ENCODE peak calls at places on chromosomes 1 and 21, in four cellular contexts. One of them, this sample, is unnamed.

GRCh38 chr1:44613932-44614331 is 60.3 kb downstream of the TMEM53 start:
- DNase-seq in mucosa of gallbladder: no peak
- DNase-seq in posterior cingulate gyrus: no peak
- DNase-seq in ELR: no peak
- DNase-seq in this sample: no peak

GRCh38 chr1:119083980-119084379 is 56.5 kb downstream of the WARS2 start:
- DNase-seq in mucosa of gallbladder: no peak
- DNase-seq in posterior cingulate gyrus: no peak
- DNase-seq in ELR: no peak
- DNase-seq in this sample: no peak

GRCh38 chr21:34705032-34705431 is 36.2 kb downstream of the CLIC6 start:
- DNase-seq in mucosa of gallbladder: no peak
- DNase-seq in posterior cingulate gyrus: no peak
- DNase-seq in ELR: no peak
- DNase-seq in this sample: no peak

GRCh38 chr1:205186191-205186590 is 25.3 kb downstream of the DSTYK start:
- DNase-seq in mucosa of gallbladder: no peak
- DNase-seq in posterior cingulate gyrus: no peak
- DNase-seq in ELR: no peak
- DNase-seq in this sample: no peak

GRCh38 chr1:235758931-235759330 is 107.8 kb downstream of the LYST start:
- DNase-seq in mucosa of gallbladder: no peak
- DNase-seq in posterior cingulate gyrus: no peak
- DNase-seq in ELR: no peak
- DNase-seq in this sample: no peak

GRCh38 chr1:65615859-65616258 is 176.8 kb upstream of the PDE4B start:
- DNase-seq in mucosa of gallbladder: no peak
- DNase-seq in posterior cingulate gyrus: no peak
- DNase-seq in ELR: peak
- DNase-seq in this sample: no peak

GRCh38 chr1:232033285-232033684 is 406.7 kb downstream of the DISC1 start:
- DNase-seq in mucosa of gallbladder: no peak
- DNase-seq in posterior cingulate gyrus: no peak
- DNase-seq in ELR: no peak
- DNase-seq in this sample: no peak

GRCh38 chr1:20290624-20291597 is at the start of gene VWA5B1:
- DNase-seq in mucosa of gallbladder: peak
- DNase-seq in posterior cingulate gyrus: no peak
- DNase-seq in ELR: no peak
- DNase-seq in this sample: peak

GRCh38 chr1:158951956-158952355 is 20.6 kb downstream of the PYHIN1 start:
- DNase-seq in mucosa of gallbladder: no peak
- DNase-seq in posterior cingulate gyrus: no peak
- DNase-seq in ELR: no peak
- DNase-seq in this sample: no peak

GRCh38 chr1:233372218-233373125 is 44.9 kb downstream of the MAP3K21 start:
- DNase-seq in mucosa of gallbladder: no peak
- DNase-seq in posterior cingulate gyrus: no peak
- DNase-seq in ELR: no peak
- DNase-seq in this sample: no peak

GRCh38 chr1:54701066-54701465 is 14.6 kb upstream of the TTC4 start:
- DNase-seq in mucosa of gallbladder: no peak
- DNase-seq in posterior cingulate gyrus: no peak
- DNase-seq in ELR: no peak
- DNase-seq in this sample: no peak

GRCh38 chr1:14524816-14525215 is 73.7 kb upstream of the KAZN start:
- DNase-seq in mucosa of gallbladder: no peak
- DNase-seq in posterior cingulate gyrus: no peak
- DNase-seq in ELR: no peak
- DNase-seq in this sample: no peak

GRCh38 chr1:165635329-165635728 is 4.3 kb downstream of the MGST3 start:
- DNase-seq in mucosa of gallbladder: no peak
- DNase-seq in posterior cingulate gyrus: no peak
- DNase-seq in ELR: no peak
- DNase-seq in this sample: no peak

GRCh38 chr1:220485131-220485530 is 42.8 kb upstream of the MARK1 start:
- DNase-seq in mucosa of gallbladder: no peak
- DNase-seq in posterior cingulate gyrus: no peak
- DNase-seq in ELR: peak
- DNase-seq in this sample: no peak

GRCh38 chr21:35720065-35720810 is 340.1 kb downstream of the SETD4 start:
- DNase-seq in mucosa of gallbladder: no peak
- DNase-seq in posterior cingulate gyrus: no peak
- DNase-seq in ELR: no peak
- DNase-seq in this sample: no peak

GRCh38 chr1:77925536-77925935 is 37.1 kb downstream of the NEXN start:
- DNase-seq in mucosa of gallbladder: no peak
- DNase-seq in posterior cingulate gyrus: no peak
- DNase-seq in ELR: no peak
- DNase-seq in this sample: no peak